ENCODE peak calls at places on chromosomes 13 and 19, in eight cellular contexts. Q, J, F, H, P, G, Y and L are unnamed samples.

GRCh38 chr13:19154843-19155242 is 26.8 kb downstream of the TUBA3C start:
- DNase-seq in Y (no peak), J (no peak), H (no peak), G (no peak), Q (no peak), P (no peak), F (no peak), L (no peak)

GRCh38 chr19:31235806-31236205 is 113.4 kb downstream of the TSHZ3 start:
- DNase-seq in H (no peak), Y (no peak), P (no peak), J (no peak), G (no peak), Q (no peak), F (no peak), L (no peak)

GRCh38 chr13:47594833-47595232 is 406.2 kb downstream of the SUCLA2 start:
- DNase-seq in F (no peak), Y (no peak), Q (no peak), P (no peak), H (no peak), J (peak), G (peak), L (no peak)

GRCh38 chr13:37270206-37271001 is 164.9 kb upstream of the CSNK1A1L start:
- DNase-seq in J (no peak), G (no peak), F (no peak), Q (no peak), P (no peak), H (no peak), Y (no peak), L (no peak)

GRCh38 chr19:2132191-2132590 is 19.2 kb downstream of the AP3D1 start:
- DNase-seq in G (no peak), H (no peak), F (no peak), Y (no peak), P (no peak), Q (no peak), J (no peak), L (no peak)

GRCh38 chr13:25660996-25661395 is 289.2 kb downstream of the ATP8A2 start:
- DNase-seq in Y (no peak), Q (no peak), J (no peak), G (no peak), H (no peak), P (no peak), F (no peak), L (no peak)

GRCh38 chr19:803686-804418 is 6.6 kb downstream of the PTBP1 start:
- DNase-seq in Y (no peak), J (no peak), P (no peak), H (no peak), F (no peak), Q (no peak), G (no peak), L (no peak)

GRCh38 chr13:92745233-92745632 is 481.4 kb upstream of the GPC6 start:
- DNase-seq in G (peak), J (no peak), Y (no peak), P (no peak), H (no peak), F (no peak), Q (no peak), L (no peak)

GRCh38 chr19:2123682-2124387 is 27.1 kb downstream of the IZUMO4 start:
- DNase-seq in F (no peak), G (no peak), J (no peak), H (no peak), Q (no peak), Y (no peak), P (no peak), L (no peak)

GRCh38 chr19:48329167-48329891 is 4.0 kb downstream of the EMP3 start:
- DNase-seq in H (no peak), G (peak), P (no peak), F (no peak), Y (no peak), Q (no peak), J (peak), L (no peak)

GRCh38 chr13:99388334-99388923 is 81.2 kb upstream of the GPR183 start:
- DNase-seq in Q (no peak), J (no peak), Y (no peak), G (no peak), H (no peak), P (no peak), F (no peak), L (no peak)

GRCh38 chr19:18507021-18507726 is 14.7 kb downstream of the ELL start:
- DNase-seq in G (no peak), J (no peak), Y (no peak), Q (no peak), F (no peak), H (no peak), P (no peak), L (peak)

GRCh38 chr19:46919324-46919723 is 58.5 kb downstream of the ARHGAP35 start:
- DNase-seq in P (no peak), G (peak), H (peak), Q (no peak), J (peak), F (no peak), Y (no peak), L (no peak)

GRCh38 chr19:30479231-30479630 is 107.0 kb downstream of the ZNF536 start:
- DNase-seq in Y (no peak), P (no peak), F (no peak), G (no peak), H (no peak), J (no peak), Q (no peak), L (no peak)

GRCh38 chr19:27676877-27677276 is 1536.1 kb downstream of the UQCRFS1 start:
- DNase-seq in F (no peak), H (no peak), Y (no peak), J (no peak), P (no peak), Q (no peak), G (no peak), L (no peak)

GRCh38 chr13:60689076-60689475 is 292.1 kb downstream of the TDRD3 start:
- DNase-seq in F (no peak), Q (no peak), H (no peak), P (no peak), G (no peak), Y (no peak), J (no peak), L (no peak)

GRCh38 chr13:40168425-40169155 is 497.9 kb downstream of the FOXO1 start:
- DNase-seq in J (no peak), H (no peak), F (no peak), Q (no peak), Y (no peak), G (no peak), P (no peak), L (no peak)

GRCh38 chr13:49213997-49214916 is 5.9 kb upstream of the MLNR start:
- DNase-seq in Y (no peak), H (no peak), Q (no peak), F (no peak), P (no peak), J (no peak), G (no peak), L (no peak)

GRCh38 chr13:42656136-42656535 is 82.2 kb downstream of the TNFSF11 start:
- DNase-seq in P (no peak), J (no peak), Q (no peak), G (no peak), F (no peak), H (no peak), Y (no peak), L (no peak)

GRCh38 chr13:91313103-91313502 is 34.4 kb upstream of the MIR17HG start:
- DNase-seq in G (peak), Q (peak), Y (no peak), F (peak), P (no peak), J (peak), H (no peak), L (no peak)

GRCh38 chr19:48290341-48290922 is 20.6 kb downstream of the ZNF114 start:
- DNase-seq in G (peak), P (no peak), H (no peak), F (peak), J (peak), Y (no peak), Q (peak), L (no peak)